ENCODE peak calls at places on chromosome 13, in nine cellular contexts. One of them, this sample, is unnamed.

GRCh38 chr13:64675256-64675892 is 2554.8 kb downstream of the PCDH9 start:
- DNase-seq in brain microvascular endothelial cell: peak
- DNase-seq in T-helper 1 cell: no peak
- DNase-seq in stimulated activated naive CD4-positive, alpha-beta T cell: no peak
- DNase-seq in astrocyte of the spinal cord: peak
- DNase-seq in hypothalamus: no peak
- DNase-seq in amygdala: no peak
- DNase-seq in CD8-positive, alpha-beta T cell: no peak
- DNase-seq in EH: peak
- DNase-seq in this sample: peak

GRCh38 chr13:104837756-104838155 is 1697.7 kb downstream of the EFNB2 start:
- DNase-seq in brain microvascular endothelial cell: no peak
- DNase-seq in T-helper 1 cell: no peak
- DNase-seq in stimulated activated naive CD4-positive, alpha-beta T cell: no peak
- DNase-seq in astrocyte of the spinal cord: no peak
- DNase-seq in hypothalamus: no peak
- DNase-seq in amygdala: no peak
- DNase-seq in CD8-positive, alpha-beta T cell: no peak
- DNase-seq in EH: no peak
- DNase-seq in this sample: no peak

GRCh38 chr13:113969973-113970611 is 3.8 kb downstream of the C13orf46 start:
- DNase-seq in brain microvascular endothelial cell: no peak
- DNase-seq in T-helper 1 cell: no peak
- DNase-seq in stimulated activated naive CD4-positive, alpha-beta T cell: no peak
- DNase-seq in astrocyte of the spinal cord: no peak
- DNase-seq in hypothalamus: no peak
- DNase-seq in amygdala: no peak
- DNase-seq in CD8-positive, alpha-beta T cell: no peak
- DNase-seq in EH: no peak
- DNase-seq in this sample: no peak

GRCh38 chr13:34750078-34750703 is 191.9 kb upstream of the NBEA start:
- DNase-seq in brain microvascular endothelial cell: no peak
- DNase-seq in T-helper 1 cell: no peak
- DNase-seq in stimulated activated naive CD4-positive, alpha-beta T cell: no peak
- DNase-seq in astrocyte of the spinal cord: no peak
- DNase-seq in hypothalamus: no peak
- DNase-seq in amygdala: no peak
- DNase-seq in CD8-positive, alpha-beta T cell: no peak
- DNase-seq in EH: no peak
- DNase-seq in this sample: no peak

GRCh38 chr13:96806750-96807149 is 187.5 kb downstream of the OXGR1 start:
- DNase-seq in brain microvascular endothelial cell: no peak
- DNase-seq in T-helper 1 cell: no peak
- DNase-seq in stimulated activated naive CD4-positive, alpha-beta T cell: no peak
- DNase-seq in astrocyte of the spinal cord: no peak
- DNase-seq in hypothalamus: no peak
- DNase-seq in amygdala: no peak
- DNase-seq in CD8-positive, alpha-beta T cell: no peak
- DNase-seq in EH: no peak
- DNase-seq in this sample: no peak

GRCh38 chr13:21046203-21046602 is 15.2 kb downstream of the LATS2 start:
- DNase-seq in brain microvascular endothelial cell: no peak
- DNase-seq in T-helper 1 cell: no peak
- DNase-seq in stimulated activated naive CD4-positive, alpha-beta T cell: no peak
- DNase-seq in astrocyte of the spinal cord: no peak
- DNase-seq in hypothalamus: no peak
- DNase-seq in amygdala: no peak
- DNase-seq in CD8-positive, alpha-beta T cell: no peak
- DNase-seq in EH: peak
- DNase-seq in this sample: no peak

GRCh38 chr13:113747291-113747833 is 11.7 kb upstream of the TMEM255B start:
- DNase-seq in brain microvascular endothelial cell: no peak
- DNase-seq in T-helper 1 cell: no peak
- DNase-seq in stimulated activated naive CD4-positive, alpha-beta T cell: no peak
- DNase-seq in astrocyte of the spinal cord: no peak
- DNase-seq in hypothalamus: no peak
- DNase-seq in amygdala: no peak
- DNase-seq in CD8-positive, alpha-beta T cell: no peak
- DNase-seq in EH: no peak
- DNase-seq in this sample: no peak

GRCh38 chr13:30033681-30034447 is 183.4 kb upstream of the UBL3 start:
- DNase-seq in brain microvascular endothelial cell: peak
- DNase-seq in T-helper 1 cell: no peak
- DNase-seq in stimulated activated naive CD4-positive, alpha-beta T cell: no peak
- DNase-seq in astrocyte of the spinal cord: peak
- DNase-seq in hypothalamus: no peak
- DNase-seq in amygdala: no peak
- DNase-seq in CD8-positive, alpha-beta T cell: no peak
- DNase-seq in EH: peak
- DNase-seq in this sample: peak

GRCh38 chr13:106109391-106109791 is 426.1 kb downstream of the EFNB2 start:
- DNase-seq in brain microvascular endothelial cell: peak
- DNase-seq in T-helper 1 cell: no peak
- DNase-seq in stimulated activated naive CD4-positive, alpha-beta T cell: no peak
- DNase-seq in astrocyte of the spinal cord: no peak
- DNase-seq in hypothalamus: no peak
- DNase-seq in amygdala: no peak
- DNase-seq in CD8-positive, alpha-beta T cell: no peak
- DNase-seq in EH: peak
- DNase-seq in this sample: no peak

GRCh38 chr13:107811233-107811632 is 404.1 kb downstream of the LIG4 start:
- DNase-seq in brain microvascular endothelial cell: no peak
- DNase-seq in T-helper 1 cell: no peak
- DNase-seq in stimulated activated naive CD4-positive, alpha-beta T cell: no peak
- DNase-seq in astrocyte of the spinal cord: no peak
- DNase-seq in hypothalamus: no peak
- DNase-seq in amygdala: no peak
- DNase-seq in CD8-positive, alpha-beta T cell: no peak
- DNase-seq in EH: no peak
- DNase-seq in this sample: no peak

GRCh38 chr13:93466502-93467036 is 240.0 kb downstream of the GPC6 start:
- DNase-seq in brain microvascular endothelial cell: no peak
- DNase-seq in T-helper 1 cell: no peak
- DNase-seq in stimulated activated naive CD4-positive, alpha-beta T cell: no peak
- DNase-seq in astrocyte of the spinal cord: no peak
- DNase-seq in hypothalamus: no peak
- DNase-seq in amygdala: no peak
- DNase-seq in CD8-positive, alpha-beta T cell: no peak
- DNase-seq in EH: no peak
- DNase-seq in this sample: no peak

GRCh38 chr13:45207319-45207718 is 6.5 kb upstream of the KCTD4 start:
- DNase-seq in brain microvascular endothelial cell: no peak
- DNase-seq in T-helper 1 cell: no peak
- DNase-seq in stimulated activated naive CD4-positive, alpha-beta T cell: no peak
- DNase-seq in astrocyte of the spinal cord: no peak
- DNase-seq in hypothalamus: no peak
- DNase-seq in amygdala: no peak
- DNase-seq in CD8-positive, alpha-beta T cell: no peak
- DNase-seq in EH: no peak
- DNase-seq in this sample: peak

GRCh38 chr13:39462456-39462855 is 140.5 kb downstream of the LHFPL6 start:
- DNase-seq in brain microvascular endothelial cell: no peak
- DNase-seq in T-helper 1 cell: no peak
- DNase-seq in stimulated activated naive CD4-positive, alpha-beta T cell: no peak
- DNase-seq in astrocyte of the spinal cord: peak
- DNase-seq in hypothalamus: no peak
- DNase-seq in amygdala: no peak
- DNase-seq in CD8-positive, alpha-beta T cell: no peak
- DNase-seq in EH: peak
- DNase-seq in this sample: peak

GRCh38 chr13:44874886-44875630 is 114.2 kb downstream of the NUFIP1 start:
- DNase-seq in brain microvascular endothelial cell: no peak
- DNase-seq in T-helper 1 cell: no peak
- DNase-seq in stimulated activated naive CD4-positive, alpha-beta T cell: no peak
- DNase-seq in astrocyte of the spinal cord: peak
- DNase-seq in hypothalamus: no peak
- DNase-seq in amygdala: no peak
- DNase-seq in CD8-positive, alpha-beta T cell: no peak
- DNase-seq in EH: peak
- DNase-seq in this sample: peak

GRCh38 chr13:85985791-85986190 is 186.6 kb upstream of the SLITRK6 start:
- DNase-seq in brain microvascular endothelial cell: no peak
- DNase-seq in T-helper 1 cell: no peak
- DNase-seq in stimulated activated naive CD4-positive, alpha-beta T cell: no peak
- DNase-seq in astrocyte of the spinal cord: peak
- DNase-seq in hypothalamus: no peak
- DNase-seq in amygdala: no peak
- DNase-seq in CD8-positive, alpha-beta T cell: no peak
- DNase-seq in EH: no peak
- DNase-seq in this sample: peak

This sample was measured in H4.